ENCODE peak calls at places on chromosome 4, in six cellular contexts. K is cardiac muscle cell, A is suprapubic skin, F is HCT116, D is IMR-90, Y is lower lobe of right lung. W is an unnamed sample. For H3K4me1, the result is how much of the 10 kb centered on the place peaks cover.

GRCh38 chr4:84238247-84239090 is 260.6 kb downstream of the NKX6-1 start:
- DNase-seq in K (peak), A (no peak), F (no peak), D (peak), Y (no peak), W (no peak)

GRCh38 chr4:47612116-47613023 is 127.3 kb downstream of the ATP10D start:
- DNase-seq in K (peak), A (no peak), F (no peak), D (peak), Y (no peak), W (no peak)

GRCh38 chr4:54539500-54540029 is 118.2 kb upstream of the KIT start:
- DNase-seq in K (peak), A (peak), F (no peak), D (peak), Y (peak), W (no peak)

GRCh38 chr4:187501731-187502130 is 493.8 kb upstream of the ZFP42 start:
- DNase-seq in K (no peak), A (no peak), F (no peak), D (no peak), Y (no peak), W (no peak)

GRCh38 chr4:168743576-168743975 is 246.7 kb downstream of the PALLD start:
- DNase-seq in K (peak), A (no peak), F (no peak), D (peak), Y (no peak), W (no peak)

GRCh38 chr4:51963871-51964513 is 56.2 kb downstream of the LRRC66 start:
- DNase-seq in K (no peak), A (no peak), F (no peak), D (no peak), Y (no peak), W (no peak)

GRCh38 chr4:54439831-54440243 is 210.7 kb downstream of the PDGFRA start:
- DNase-seq in K (peak), A (peak), F (no peak), D (peak), Y (peak), W (no peak)

GRCh38 chr4:141486375-141486997 is 149.9 kb upstream of the IL15 start:
- DNase-seq in K (peak), A (no peak), F (no peak), D (peak), Y (no peak), W (peak)

GRCh38 chr4:33882246-33882990 is 2361.9 kb downstream of the ARAP2 start:
- DNase-seq in K (peak), A (no peak), F (no peak), D (no peak), Y (no peak), W (no peak)

GRCh38 chr4:110275871-110276270 is 77.5 kb upstream of the ELOVL6 start:
- DNase-seq in K (peak), A (no peak), F (no peak), D (peak), Y (no peak), W (no peak)

GRCh38 chr4:57410331-57411052 is 300.3 kb upstream of the IGFBP7 start:
- DNase-seq in K (no peak), A (no peak), F (no peak), D (no peak), Y (no peak), W (no peak)

GRCh38 chr4:182113774-182114173 is 129.4 kb upstream of the TENM3 start:
- DNase-seq in K (peak), A (no peak), F (no peak), D (peak), Y (no peak), W (no peak)

GRCh38 chr4:8443801-8444200 is 3.2 kb downstream of the TRMT44 start:
- DNase-seq in K (no peak), A (no peak), F (no peak), D (no peak), Y (no peak), W (no peak)

GRCh38 chr4:2934077-2934812 is 29.0 kb downstream of the NOP14 start:
- DNase-seq in K (peak), A (peak), F (no peak), D (peak), Y (peak), W (peak)

GRCh38 chr4:59612235-59612634 is 1587.9 kb upstream of the ADGRL3 start:
- DNase-seq in K (peak), A (no peak), F (no peak), D (peak), Y (no peak), W (no peak)

GRCh38 chr4:85929926-85930325 is 429.9 kb downstream of the MAPK10 start:
- DNase-seq in K (no peak), A (no peak), F (no peak), D (no peak), Y (peak), W (no peak)

GRCh38 chr4:96326846-96327245 is 487.0 kb downstream of the PDHA2 start:
- DNase-seq in K (no peak), A (no peak), F (no peak), D (no peak), Y (no peak), W (no peak)

GRCh38 chr4:168488800-168489404 is 8.0 kb upstream of the PALLD start:
- DNase-seq in K (no peak), A (no peak), F (no peak), D (no peak), Y (no peak), W (no peak)

GRCh38 chr4:42927946-42928345 is 35.4 kb downstream of the GRXCR1 start:
- DNase-seq in K (no peak), A (no peak), F (no peak), D (no peak), Y (no peak), W (no peak)

GRCh38 chr4:145541266-145541770 is 59.7 kb downstream of the SMAD1 start:
- DNase-seq in K (no peak), A (no peak), F (no peak), D (no peak), Y (no peak), W (no peak)
- H3K4me1 ChIP-seq in K (under half), A (under half), F (under half), D (under half), Y (under half), W (under half)

GRCh38 chr4:89312066-89312465 is 4.5 kb upstream of the GPRIN3 start:
- DNase-seq in K (peak), A (no peak), F (no peak), D (no peak), Y (no peak), W (no peak)

GRCh38 chr4:89314291-89314690 is 6.7 kb upstream of the GPRIN3 start:
- DNase-seq in K (no peak), A (no peak), F (no peak), D (no peak), Y (no peak), W (no peak)

GRCh38 chr4:89319756-89320155 is 12.2 kb upstream of the GPRIN3 start:
- DNase-seq in K (no peak), A (no peak), F (no peak), D (no peak), Y (no peak), W (no peak)

GRCh38 chr4:89316187-89316586 is 8.6 kb upstream of the GPRIN3 start:
- DNase-seq in K (peak), A (no peak), F (no peak), D (no peak), Y (no peak), W (no peak)

DNA sequence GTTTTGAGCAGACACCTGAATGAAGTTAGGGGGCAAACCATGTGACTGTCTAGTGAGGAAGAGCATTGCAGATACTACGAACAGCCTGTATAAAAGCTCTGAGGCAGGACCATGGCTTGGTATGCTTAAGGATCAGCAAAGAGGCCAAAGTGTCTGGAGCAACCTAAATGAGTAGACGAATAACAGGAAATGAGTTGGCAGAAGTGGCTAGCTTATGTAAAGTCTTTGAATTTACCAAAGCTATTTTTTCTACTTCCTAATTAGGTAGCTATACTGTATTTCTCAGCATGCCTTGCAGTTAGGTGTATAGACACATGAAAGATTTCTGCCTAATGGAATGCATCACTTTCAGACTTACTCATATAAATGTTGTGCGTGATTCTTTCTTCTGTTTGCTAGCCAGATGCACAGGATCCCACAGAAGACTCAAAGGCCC is 9.3 kb upstream of the GPRIN3 start:
- DNase-seq in K (peak), A (no peak), F (no peak), D (peak), Y (no peak), W (no peak)
- H3K4me3 ChIP-seq in K (no peak), A (no peak), F (no peak), D (no peak), Y (no peak), W (no peak)

GRCh38 chr4:48640699-48641098 is 139.4 kb downstream of the FRYL start:
- DNase-seq in K (no peak), A (no peak), F (no peak), D (no peak), Y (no peak), W (no peak)

GRCh38 chr4:48641401-48641800 is 138.7 kb downstream of the FRYL start:
- DNase-seq in K (no peak), A (no peak), F (no peak), D (no peak), Y (no peak), W (no peak)

GRCh38 chr4:48639816-48640215 is 140.3 kb downstream of the FRYL start:
- DNase-seq in K (no peak), A (no peak), F (no peak), D (no peak), Y (no peak), W (no peak)

GRCh38 chr4:48642421-48643144 is 137.5 kb downstream of the FRYL start:
- DNase-seq in K (peak), A (no peak), F (no peak), D (peak), Y (no peak), W (no peak)

DNA sequence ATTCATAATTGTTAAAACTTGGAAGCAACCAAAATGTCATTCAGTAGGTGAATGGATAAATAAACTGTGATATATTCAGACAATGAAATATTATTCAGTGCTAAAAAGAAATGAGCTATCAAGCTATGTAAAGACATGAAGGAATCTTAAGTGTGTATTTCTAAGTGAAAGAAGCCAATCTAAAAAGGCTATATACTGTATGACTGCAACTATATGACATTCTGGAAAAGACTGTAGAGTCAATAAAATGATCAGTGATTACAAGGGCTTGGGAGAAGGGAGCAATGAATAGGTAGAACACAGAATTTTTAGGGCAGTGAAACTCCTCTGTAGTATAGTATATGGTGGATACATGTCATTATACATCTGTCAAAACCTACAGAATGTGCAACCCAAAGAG is 139.9 kb downstream of the FRYL start:
- DNase-seq in K (no peak), A (no peak), F (no peak), D (no peak), Y (no peak), W (no peak)
- H3K4me1 ChIP-seq in K (under half), A (under half), F (under half), D (under half), Y (under half), W (under half)

GRCh38 chr4:39452860-39453587 is 5.7 kb downstream of the RPL9 start:
- DNase-seq in K (no peak), A (no peak), F (no peak), D (no peak), Y (no peak), W (no peak)

GRCh38 chr4:39456946-39457763 is 1.6 kb downstream of the RPL9 start:
- DNase-seq in K (no peak), A (no peak), F (no peak), D (no peak), Y (no peak), W (no peak)

GRCh38 chr4:39452153-39452859 is 6.4 kb downstream of the RPL9 start:
- DNase-seq in K (no peak), A (no peak), F (no peak), D (no peak), Y (no peak), W (no peak)

GRCh38 chr4:39453738-39454137 is 5.0 kb downstream of the RPL9 start:
- DNase-seq in K (no peak), A (no peak), F (no peak), D (no peak), Y (no peak), W (no peak)

DNA sequence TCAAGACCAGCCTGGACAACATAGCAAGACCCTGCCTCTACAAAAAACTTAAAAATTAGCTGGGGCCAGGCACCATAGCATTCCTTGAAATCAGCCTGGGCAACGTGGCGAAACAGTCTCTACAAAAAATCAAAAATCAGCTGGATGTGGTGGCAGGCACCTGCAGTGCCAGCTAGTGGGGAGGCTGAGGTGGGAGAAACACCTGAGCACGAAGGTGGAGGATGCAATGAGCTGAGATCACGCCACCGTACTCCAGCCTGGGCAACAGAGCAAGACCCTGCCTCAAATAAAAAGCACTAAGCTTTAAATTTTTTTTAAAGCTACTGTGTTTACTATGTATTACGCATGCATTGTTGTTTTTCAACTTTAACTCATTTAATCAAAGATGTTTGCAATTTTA is 3.2 kb downstream of the RPL9 start:
- DNase-seq in K (no peak), A (no peak), F (no peak), D (no peak), Y (no peak), W (no peak)
- H3K4me3 ChIP-seq in K (no peak), A (no peak), F (no peak), D (no peak), Y (no peak), W (no peak)

DNA sequence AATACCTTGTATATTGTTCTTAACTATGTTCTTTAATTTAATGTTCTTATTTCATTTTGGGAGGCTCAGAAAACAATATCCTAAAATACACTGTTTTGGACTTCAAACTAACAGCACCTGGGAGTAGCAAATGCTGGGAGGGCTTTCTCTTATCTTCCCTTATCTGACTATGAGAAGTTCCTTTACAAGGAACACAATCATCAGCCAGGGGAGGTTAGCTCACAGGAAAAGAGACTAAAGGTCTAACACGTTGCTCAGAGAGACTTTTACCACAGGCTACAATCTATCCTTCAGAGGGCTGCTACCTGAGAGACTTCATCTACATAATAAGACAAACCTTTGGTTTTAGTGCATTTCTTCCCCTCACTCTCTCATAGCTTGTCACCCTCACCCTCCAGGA is 35.7 kb downstream of the MEPE start:
- DNase-seq in K (no peak), A (no peak), F (no peak), D (no peak), Y (no peak), W (no peak)
- H3K4me1 ChIP-seq in K (under half), A (under half), F (under half), D (under half), Y (under half), W (under half)

GRCh38 chr4:176043838-176044588 is 21.6 kb upstream of the WDR17 start:
- DNase-seq in K (no peak), A (no peak), F (no peak), D (no peak), Y (no peak), W (no peak)
- H3K4me3 ChIP-seq in K (no peak), A (no peak), F (no peak), D (no peak), Y (no peak), W (no peak)

DNA sequence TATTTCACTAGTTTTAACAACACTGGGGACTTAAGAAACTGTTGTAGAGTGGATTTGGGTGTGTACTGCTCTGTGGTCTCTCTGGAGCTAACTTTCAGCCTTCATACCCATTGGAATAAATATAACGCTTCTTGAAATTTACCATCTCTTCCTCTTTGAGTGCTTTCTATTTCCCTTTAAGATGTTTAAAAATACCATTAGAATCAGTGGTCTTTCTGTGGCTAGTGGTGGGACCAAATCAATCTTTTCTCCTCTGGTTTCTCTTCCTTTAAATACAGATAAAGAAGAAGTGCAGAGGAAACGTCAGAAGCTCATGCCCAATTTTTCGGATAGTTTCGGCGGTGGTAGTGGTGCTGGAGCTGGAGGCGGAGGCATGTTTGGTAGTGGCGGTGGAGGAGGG is 92.0 kb downstream of the NFKB1 start:
- DNase-seq in K (no peak), A (no peak), F (no peak), D (no peak), Y (no peak), W (no peak)
- H3K4me1 ChIP-seq in K (under half), A (under half), F (under half), D (under half), Y (under half), W (under half)

DNA sequence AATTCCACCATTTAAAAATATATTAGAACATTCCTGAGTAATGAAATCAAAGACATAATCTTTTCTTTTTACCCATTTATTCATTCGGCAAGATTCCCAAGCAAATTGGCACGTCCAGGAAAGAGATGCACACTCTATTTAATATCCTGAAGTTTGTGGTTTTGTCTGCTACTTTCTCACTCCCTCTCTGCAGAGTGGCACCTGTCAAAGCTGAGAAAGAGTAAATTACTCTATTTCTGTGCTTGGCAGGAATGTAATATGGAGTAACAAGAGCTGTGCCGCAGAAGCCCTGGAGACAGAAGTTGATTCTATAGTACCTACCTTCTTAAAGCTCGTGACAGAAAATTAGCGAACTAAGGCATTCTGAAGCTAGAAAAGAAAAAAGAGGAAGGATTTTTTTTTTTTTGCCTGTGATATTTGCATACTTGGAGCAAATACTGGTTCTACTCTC is 5.5 kb downstream of the GSTCD start:
- DNase-seq in K (peak), A (no peak), F (no peak), D (no peak), Y (no peak), W (no peak)
- H3K4me3 ChIP-seq in K (no peak), A (peak), F (no peak), D (no peak), Y (no peak), W (no peak)

GRCh38 chr4:165874072-165874798 is 1.2 kb downstream of the TLL1 start:
- DNase-seq in K (peak), A (peak), F (no peak), D (no peak), Y (no peak), W (no peak)
- H3K4me1 ChIP-seq in K (under half), A (under half), F (under half), D (under half), Y (under half), W (under half)

GRCh38 chr4:148056879-148057278 is 325.0 kb downstream of the ARHGAP10 start:
- DNase-seq in K (peak), A (no peak), F (peak), D (peak), Y (peak), W (no peak)
- H3K4me3 ChIP-seq in K (no peak), A (no peak), F (no peak), D (no peak), Y (no peak), W (no peak)